ENCODE peak calls at places on chromosomes 12 and 14, in five cellular contexts. X is K562; O is transverse colon; U is astrocyte; F is CD8-positive, alpha-beta T cell. H is an unnamed sample.
A peak's percentile ranks its signal among the peaks of the same experiment; 100 is the strongest.

GRCh38 chr12:39467432-39467870 is 24.5 kb upstream of the KIF21A start:
- DNase-seq in U (peak; percentile 13), X (no peak), O (no peak), F (no peak), H (no peak)

GRCh38 chr14:104604461-104605449 is at the start of gene TMEM179:
- DNase-seq in F (no peak), O (no peak), U (no peak), X (peak; percentile 81), H (peak; percentile 68)

GRCh38 chr12:50566066-50566465 is 61.3 kb downstream of the DIP2B start:
- DNase-seq in O (no peak), U (no peak), F (no peak), X (no peak), H (no peak)

GRCh38 chr12:124567673-124568373 is 411 bp upstream of the NCOR2 start:
- DNase-seq in U (peak; percentile 94), X (peak; percentile 95), F (peak; percentile 77), O (peak; percentile 92), H (peak; percentile 98)

GRCh38 chr14:65019944-65020566 is 33.4 kb downstream of the FNTB start:
- DNase-seq in O (peak; percentile 28), F (no peak), X (peak; percentile 27), U (peak; percentile 78), H (peak; percentile 15)

GRCh38 chr12:452667-453210 is 7.0 kb upstream of the B4GALNT3 start:
- DNase-seq in F (no peak), U (no peak), X (peak; percentile 48), O (peak; percentile 56), H (no peak)

GRCh38 chr12:32051511-32052299 is 54.9 kb upstream of the BICD1 start:
- DNase-seq in F (no peak), O (no peak), U (peak; percentile 90), X (no peak), H (peak; percentile 29)

GRCh38 chr12:105523164-105524057 is 192.9 kb downstream of the C12orf75 start:
- DNase-seq in X (no peak), U (peak; percentile 95), F (no peak), O (peak; percentile 25), H (peak; percentile 43)

GRCh38 chr14:34833545-34834523 is 41.3 kb downstream of the BAZ1A start:
- DNase-seq in F (no peak), O (no peak), U (no peak), X (no peak), H (no peak)

GRCh38 chr12:32549675-32550079 is 129.4 kb upstream of the DNM1L start:
- DNase-seq in X (no peak), U (peak; percentile 73), O (no peak), F (no peak), H (peak; percentile 42)

GRCh38 chr14:29529418-29529817 is 398.2 kb downstream of the PRKD1 start:
- DNase-seq in O (no peak), U (no peak), X (peak; percentile 9), F (no peak), H (no peak)

GRCh38 chr12:52190860-52191729 is 719 bp downstream of the KRT80 start:
- DNase-seq in U (no peak), O (no peak), F (no peak), X (no peak), H (no peak)

GRCh38 chr14:64953310-64953654 is 10.7 kb upstream of the GPX2 start:
- DNase-seq in O (no peak), X (no peak), U (no peak), F (no peak), H (no peak)

GRCh38 chr12:95261109-95261508 is 43.5 kb downstream of the VEZT start:
- DNase-seq in X (no peak), U (no peak), F (no peak), O (no peak), H (no peak)

GRCh38 chr12:30015661-30016060 is 231.9 kb upstream of the TMTC1 start:
- DNase-seq in X (no peak), F (no peak), U (no peak), O (no peak), H (no peak)

GRCh38 chr12:54140958-54141388 is 47.8 kb downstream of the SMUG1 start:
- DNase-seq in U (no peak), F (no peak), O (no peak), X (no peak), H (peak; percentile 51)

GRCh38 chr14:105890474-105891220 is 364.3 kb downstream of the TMEM121 start:
- DNase-seq in X (peak; percentile 1), O (peak; percentile 5), F (no peak), U (no peak), H (peak; percentile 5)

GRCh38 chr14:51929156-51929555 is 60.2 kb upstream of the RTRAF start:
- DNase-seq in F (no peak), U (peak; percentile 59), X (no peak), O (no peak), H (no peak)

GRCh38 chr14:36300337-36300736 is 20.1 kb downstream of the MBIP start:
- DNase-seq in F (no peak), U (peak; percentile 10), O (no peak), X (no peak), H (no peak)

GRCh38 chr14:77790566-77791224 is 9.2 kb upstream of the ADCK1 start:
- DNase-seq in F (no peak), X (no peak), O (no peak), U (no peak), H (no peak)

GRCh38 chr12:47825239-47825639 is 5.5 kb upstream of the HDAC7 start:
- DNase-seq in U (no peak), O (no peak), X (no peak), F (no peak), H (peak; percentile 82)

GRCh38 chr12:18861287-18861858 is 123.5 kb downstream of the CAPZA3 start:
- DNase-seq in F (no peak), O (no peak), U (peak; percentile 6), X (no peak), H (no peak)

GRCh38 chr14:94217116-94217515 is 43.0 kb downstream of the PPP4R4 start:
- DNase-seq in X (no peak), F (no peak), O (no peak), U (no peak), H (no peak)

GRCh38 chr14:23052671-23053070 is 4.6 kb downstream of the CDH24 start:
- DNase-seq in F (no peak), O (no peak), X (no peak), U (no peak), H (peak; percentile 4)

GRCh38 chr14:37901978-37902377 is 305.7 kb upstream of the SSTR1 start:
- DNase-seq in O (no peak), F (no peak), X (no peak), U (peak; percentile 2), H (no peak)

GRCh38 chr12:22577667-22578066 is 33.3 kb upstream of the C2CD5 start:
- DNase-seq in U (no peak), O (no peak), F (no peak), X (no peak), H (no peak)

GRCh38 chr14:103372552-103373304 is 12.5 kb upstream of the MARK3 start:
- DNase-seq in X (peak; percentile 46), U (peak; percentile 87), F (no peak), O (no peak), H (no peak)

GRCh38 chr14:105519946-105520698 is 6.3 kb upstream of the TMEM121 start:
- DNase-seq in X (no peak), O (no peak), F (no peak), U (no peak), H (no peak)

GRCh38 chr12:53459097-53459496 is 7.2 kb downstream of the PCBP2 start:
- DNase-seq in X (no peak), U (no peak), F (no peak), O (no peak), H (no peak)

GRCh38 chr12:82415402-82415801 is 57.1 kb downstream of the METTL25 start:
- DNase-seq in U (peak; percentile 83), O (no peak), X (no peak), F (no peak), H (no peak)

GRCh38 chr12:14614704-14615121 is 47.0 kb upstream of the PLBD1 start:
- DNase-seq in X (no peak), U (no peak), O (no peak), F (no peak), H (no peak)

GRCh38 chr12:131164096-131164872 is 210.6 kb downstream of the ADGRD1 start:
- DNase-seq in F (no peak), X (peak; percentile 33), O (no peak), U (no peak), H (no peak)

GRCh38 chr12:43912851-43913250 is 77.0 kb downstream of the TMEM117 start:
- DNase-seq in O (no peak), F (no peak), U (no peak), X (no peak), H (no peak)

GRCh38 chr12:991350-992278 is 591 bp downstream of the ERC1 start:
- DNase-seq in O (peak; percentile 35), U (no peak), F (no peak), X (peak; percentile 80), H (no peak)

GRCh38 chr12:77384941-77385340 is 319.6 kb upstream of the E2F7 start:
- DNase-seq in U (no peak), F (no peak), O (no peak), X (no peak), H (no peak)

GRCh38 chr12:2415568-2415944 is 362.8 kb downstream of the CACNA1C start:
- DNase-seq in U (no peak), O (no peak), X (no peak), F (no peak), H (no peak)

GRCh38 chr14:23094666-23095195 is at the start of gene ACIN1:
- DNase-seq in O (no peak), X (peak; percentile 81), F (peak; percentile 52), U (peak; percentile 77), H (no peak)

DNA sequence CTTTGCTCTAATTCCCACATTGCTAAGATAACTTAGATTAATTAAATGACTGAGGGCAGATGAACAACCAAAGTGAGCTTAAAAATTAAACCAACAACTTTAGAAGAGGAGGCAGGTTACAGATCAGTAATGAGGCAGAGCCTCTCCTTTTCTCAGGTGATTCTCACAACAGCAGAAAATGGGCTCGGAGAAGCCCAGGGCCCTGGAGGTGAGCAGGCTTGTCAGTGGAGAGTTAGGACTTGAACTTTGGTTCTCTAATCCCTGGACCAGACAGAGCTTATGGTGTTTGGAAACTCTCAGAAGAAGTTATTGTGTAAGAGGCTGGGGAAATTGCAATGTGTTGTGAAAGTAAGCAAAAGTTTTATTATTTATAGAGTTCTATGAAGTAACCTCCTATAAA is 2.8 kb downstream of the TRHDE start:
- DNase-seq in U (no peak), F (no peak), X (no peak), O (no peak), H (peak; percentile 20)
- H3K27me3 ChIP-seq in U (no peaks in the 10 kb centered on the region), F (peaks cover 4% of the 10 kb centered on the region), X (peaks cover 30% of the 10 kb centered on the region), O (peaks cover 87% of the 10 kb centered on the region), H (no peaks in the 10 kb centered on the region)

DNA sequence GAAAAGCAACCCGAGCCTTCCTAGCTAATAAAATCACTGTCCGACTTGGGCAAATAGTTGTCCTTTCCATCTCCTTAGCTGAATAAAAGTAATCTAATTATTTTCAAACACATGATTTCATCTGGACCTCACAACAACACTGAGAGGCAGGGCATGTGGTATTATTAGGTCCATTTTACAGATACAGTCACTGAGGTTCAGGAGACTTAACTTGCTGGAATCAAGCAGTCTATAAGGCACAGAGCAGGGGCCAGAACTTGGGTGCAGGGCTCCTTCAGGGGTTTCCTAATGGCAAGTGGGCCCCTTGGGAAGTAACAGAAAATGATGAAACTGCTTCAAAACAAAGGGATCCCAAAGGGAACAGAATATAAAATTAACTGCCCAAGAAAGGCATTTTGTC is 15.5 kb downstream of the PLXNC1 start:
- DNase-seq in O (no peak), X (no peak), F (no peak), U (no peak), H (no peak)
- H3K27me3 ChIP-seq in O (no peaks in the 10 kb centered on the region), X (peaks cover 9% of the 10 kb centered on the region), F (no peaks in the 10 kb centered on the region), U (peaks cover 35% of the 10 kb centered on the region), H (no peaks in the 10 kb centered on the region)

GRCh38 chr12:107847430-107847829 is 72.9 kb downstream of the ASCL4 start:
- DNase-seq in X (no peak), U (peak; percentile 1), F (no peak), O (no peak), H (no peak)
- H3K27me3 ChIP-seq in X (peaks cover 39% of the 10 kb centered on the region), U (peaks cover 40% of the 10 kb centered on the region), F (peaks cover 6% of the 10 kb centered on the region), O (peaks cover 74% of the 10 kb centered on the region), H (no peaks in the 10 kb centered on the region)

GRCh38 chr14:54659365-54659764 is 92.4 kb downstream of the SAMD4A start:
- DNase-seq in U (no peak), F (no peak), X (no peak), O (no peak), H (no peak)
- H3K27me3 ChIP-seq in U (no peaks in the 10 kb centered on the region), F (no peaks in the 10 kb centered on the region), X (no peaks in the 10 kb centered on the region), O (no peaks in the 10 kb centered on the region), H (no peaks in the 10 kb centered on the region)

H was measured in ovary.